ENCODE peak calls at places on chromosomes 6 and 20, in eight cellular contexts. J, T, E, O, F, Z, H and A are unnamed samples.

GRCh38 chr6:35673755-35674154 is 15.0 kb downstream of the FKBP5 start:
- DNase-seq in J (no peak), T (no peak), E (no peak), O (no peak), F (no peak), Z (no peak), H (no peak), A (no peak)

GRCh38 chr6:130322673-130323268 is 43.0 kb upstream of the TMEM200A start:
- DNase-seq in J (peak), T (peak), E (peak), O (peak), F (peak), Z (peak), H (peak), A (peak)

GRCh38 chr20:36988494-36988966 is 37.0 kb upstream of the SAMHD1 start:
- DNase-seq in J (peak), T (no peak), E (peak), O (no peak), F (no peak), Z (peak), H (peak), A (peak)

GRCh38 chr20:16273812-16274560 is 299.3 kb downstream of the KIF16B start:
- DNase-seq in J (no peak), T (no peak), E (no peak), O (no peak), F (no peak), Z (no peak), H (no peak), A (no peak)

GRCh38 chr6:34300332-34300751 is 51.5 kb upstream of the SMIM29 start:
- DNase-seq in J (no peak), T (no peak), E (no peak), O (no peak), F (no peak), Z (no peak), H (no peak), A (no peak)

GRCh38 chr6:148530394-148530923 is 187.8 kb downstream of the SASH1 start:
- DNase-seq in J (peak), T (peak), E (peak), O (peak), F (no peak), Z (no peak), H (peak), A (peak)

GRCh38 chr6:39930540-39930939 is 3.7 kb downstream of the MOCS1 start:
- DNase-seq in J (no peak), T (no peak), E (no peak), O (no peak), F (no peak), Z (no peak), H (no peak), A (no peak)

GRCh38 chr6:4402477-4402976 is 267.2 kb upstream of the ECI2 start:
- DNase-seq in J (peak), T (peak), E (peak), O (peak), F (no peak), Z (peak), H (peak), A (peak)

GRCh38 chr6:6696867-6697531 is 108.5 kb downstream of the LY86 start:
- DNase-seq in J (peak), T (no peak), E (peak), O (peak), F (peak), Z (no peak), H (peak), A (peak)

GRCh38 chr20:31788578-31788977 is 30.6 kb upstream of the MYLK2 start:
- DNase-seq in J (peak), T (no peak), E (no peak), O (no peak), F (no peak), Z (no peak), H (peak), A (peak)

GRCh38 chr20:32442630-32443029 is 84.5 kb downstream of the ASXL1 start:
- DNase-seq in J (no peak), T (no peak), E (no peak), O (no peak), F (no peak), Z (no peak), H (no peak), A (no peak)

GRCh38 chr6:31058128-31058894 is 48.0 kb downstream of the MUC22 start:
- DNase-seq in J (peak), T (peak), E (peak), O (peak), F (no peak), Z (peak), H (peak), A (peak)

GRCh38 chr6:11875325-11876109 is 96.9 kb upstream of the ADTRP start:
- DNase-seq in J (no peak), T (no peak), E (no peak), O (no peak), F (no peak), Z (no peak), H (no peak), A (no peak)

GRCh38 chr20:62643521-62644043 is 1.3 kb downstream of the SLCO4A1 start:
- DNase-seq in J (no peak), T (no peak), E (no peak), O (no peak), F (no peak), Z (no peak), H (no peak), A (no peak)

GRCh38 chr20:5596401-5597193 is 153.6 kb upstream of the SHLD1 start:
- DNase-seq in J (no peak), T (no peak), E (no peak), O (no peak), F (no peak), Z (no peak), H (no peak), A (no peak)

GRCh38 chr6:66558189-66558588 is 851.2 kb upstream of the EYS start:
- DNase-seq in J (no peak), T (no peak), E (no peak), O (no peak), F (no peak), Z (no peak), H (no peak), A (no peak)

GRCh38 chr20:2652724-2653510 is 485 bp downstream of the NOP56 start:
- DNase-seq in J (no peak), T (no peak), E (peak), O (no peak), F (no peak), Z (no peak), H (no peak), A (no peak)

GRCh38 chr20:63085087-63085861 is 78.5 kb upstream of the BHLHE23 start:
- DNase-seq in J (no peak), T (no peak), E (no peak), O (no peak), F (peak), Z (no peak), H (no peak), A (no peak)

GRCh38 chr6:36701401-36701991 is 3.9 kb downstream of the RAB44 start:
- DNase-seq in J (no peak), T (no peak), E (no peak), O (peak), F (no peak), Z (no peak), H (peak), A (peak)
- TF ChIP-seq CTCF in J (no peak), T (no peak), E (no peak), O (no peak), F (no peak), Z (peak), H (no peak), A (peak)

GRCh38 chr6:28565823-28566526 is 40.3 kb downstream of the GPX5 start:
- DNase-seq in J (no peak), T (no peak), E (no peak), O (no peak), F (no peak), Z (no peak), H (no peak), A (no peak)
- TF ChIP-seq CTCF in J (no peak), T (no peak), E (no peak), O (no peak), F (no peak), Z (no peak), H (no peak), A (no peak)

GRCh38 chr6:108163267-108163643 is 2.6 kb upstream of the NR2E1 start:
- DNase-seq in J (no peak), T (no peak), E (no peak), O (peak), F (no peak), Z (no peak), H (no peak), A (peak)
- TF ChIP-seq CTCF in J (no peak), T (no peak), E (no peak), O (no peak), F (no peak), Z (no peak), H (no peak), A (no peak)

GRCh38 chr20:41142914-41143313 is 5.6 kb downstream of the PLCG1 start:
- DNase-seq in J (no peak), T (no peak), E (no peak), O (no peak), F (no peak), Z (no peak), H (no peak), A (no peak)
- TF ChIP-seq CTCF in J (no peak), T (no peak), E (no peak), O (no peak), F (no peak), Z (no peak), H (no peak), A (no peak)

GRCh38 chr20:45096781-45097180 is 4.1 kb downstream of the KCNS1 start:
- DNase-seq in J (no peak), T (no peak), E (no peak), O (no peak), F (no peak), Z (no peak), H (no peak), A (no peak)

GRCh38 chr20:45098096-45098773 is 2.7 kb downstream of the KCNS1 start:
- DNase-seq in J (peak), T (no peak), E (peak), O (peak), F (no peak), Z (no peak), H (no peak), A (no peak)

GRCh38 chr20:45094864-45095574 is 5.9 kb downstream of the KCNS1 start:
- DNase-seq in J (no peak), T (no peak), E (no peak), O (no peak), F (no peak), Z (no peak), H (no peak), A (no peak)

GRCh38 chr20:45095753-45096371 is 5.1 kb downstream of the KCNS1 start:
- DNase-seq in J (peak), T (no peak), E (peak), O (peak), F (peak), Z (peak), H (peak), A (peak)

DNA sequence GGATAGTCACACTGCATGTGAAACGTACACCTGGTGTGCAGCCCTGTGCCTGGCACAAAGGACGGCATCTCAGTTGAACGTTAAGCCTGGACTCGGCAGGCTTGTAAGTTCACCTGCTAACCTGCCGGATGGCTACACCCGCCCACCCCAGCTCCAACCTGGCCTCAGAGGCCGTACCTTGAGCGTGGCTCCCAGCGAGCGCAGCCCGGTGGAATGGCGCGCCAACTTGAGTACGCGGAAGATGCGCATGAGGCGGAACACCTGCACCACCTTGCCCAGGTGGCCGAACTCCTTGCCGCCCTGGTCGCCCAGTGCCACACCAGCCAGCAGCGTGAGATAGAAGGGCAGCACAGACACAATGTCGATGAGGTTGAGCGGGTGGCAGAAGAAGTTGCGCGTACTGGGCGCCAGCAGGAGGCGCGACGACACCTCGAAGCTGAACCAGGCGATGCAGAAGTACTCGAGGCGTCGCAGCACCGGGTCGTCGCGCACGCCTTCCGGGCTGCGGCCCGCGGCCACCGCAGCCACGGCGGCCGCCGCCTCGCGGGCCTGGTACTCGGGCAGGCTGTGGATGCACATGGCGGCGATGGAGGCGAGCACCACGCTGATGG is 3.3 kb downstream of the KCNS1 start:
- DNase-seq in J (peak), T (no peak), E (peak), O (peak), F (no peak), Z (no peak), H (no peak), A (no peak)
- TF ChIP-seq CTCF in J (peak), T (peak), E (peak), O (no peak), F (no peak), Z (no peak), H (peak), A (no peak)

GRCh38 chr20:61350500-61351250 is 98.6 kb downstream of the CDH4 start:
- DNase-seq in J (no peak), T (no peak), E (no peak), O (no peak), F (no peak), Z (no peak), H (no peak), A (no peak)
- TF ChIP-seq CTCF in J (no peak), T (no peak), E (no peak), O (no peak), F (no peak), Z (peak), H (no peak), A (no peak)